ENCODE peak calls at places on chromosomes 12 and 14, in seven cellular contexts. P is ecto neural progenitor cell; H is AG08395; G is HTR-8/SVneo; F is LoVo; W is effector memory CD8-positive, alpha-beta T cell; T is GM10248. N is an unnamed sample.

GRCh38 chr12:6538420-6539275 is 4.3 kb downstream of the GAPDH start:
- DNase-seq in P (no peak), H (no peak), G (no peak), F (peak), W (no peak), T (no peak), N (peak)

GRCh38 chr14:99564256-99564902 is 39.6 kb downstream of the CCDC85C start:
- DNase-seq in P (no peak), H (no peak), G (no peak), F (no peak), W (no peak), T (no peak), N (no peak)

GRCh38 chr12:14959916-14960315 is 1.5 kb downstream of the ARHGDIB start:
- DNase-seq in P (no peak), H (no peak), G (no peak), F (no peak), W (no peak), T (no peak), N (no peak)

GRCh38 chr12:52037248-52037861 is 13.9 kb upstream of the NR4A1 start:
- DNase-seq in P (peak), H (peak), G (no peak), F (peak), W (no peak), T (no peak), N (peak)

GRCh38 chr12:132393991-132394949 is 64.9 kb upstream of the GALNT9 start:
- DNase-seq in P (no peak), H (no peak), G (peak), F (peak), W (no peak), T (no peak), N (no peak)

GRCh38 chr14:35480119-35480769 is 53.7 kb upstream of the INSM2 start:
- DNase-seq in P (no peak), H (no peak), G (no peak), F (no peak), W (no peak), T (peak), N (no peak)

GRCh38 chr14:61662437-61663311 is 32.6 kb upstream of the HIF1A start:
- DNase-seq in P (no peak), H (peak), G (peak), F (no peak), W (peak), T (peak), N (peak)

GRCh38 chr12:127984386-127985055 is 282.4 kb upstream of the TMEM132C start:
- DNase-seq in P (no peak), H (peak), G (peak), F (no peak), W (no peak), T (no peak), N (no peak)

GRCh38 chr12:14219156-14219555 is 146.3 kb upstream of the ATF7IP start:
- DNase-seq in P (no peak), H (no peak), G (no peak), F (no peak), W (no peak), T (no peak), N (no peak)

GRCh38 chr12:6235906-6236640 is 35.9 kb downstream of the CD9 start:
- DNase-seq in P (no peak), H (no peak), G (no peak), F (no peak), W (no peak), T (no peak), N (no peak)

GRCh38 chr12:45839917-45840316 is 110.4 kb downstream of the ARID2 start:
- DNase-seq in P (no peak), H (no peak), G (no peak), F (no peak), W (no peak), T (no peak), N (no peak)

GRCh38 chr12:116765271-116765670 is 27.2 kb downstream of the RNFT2 start:
- DNase-seq in P (no peak), H (peak), G (no peak), F (no peak), W (no peak), T (no peak), N (no peak)

GRCh38 chr14:24062216-24062980 is 9.0 kb upstream of the CPNE6 start:
- DNase-seq in P (no peak), H (no peak), G (no peak), F (no peak), W (no peak), T (no peak), N (no peak)

GRCh38 chr12:99619389-99620158 is 28.0 kb upstream of the GARIN6 start:
- DNase-seq in P (peak), H (peak), G (no peak), F (no peak), W (no peak), T (peak), N (peak)

GRCh38 chr14:24067133-24068082 is 4.0 kb upstream of the CPNE6 start:
- DNase-seq in P (no peak), H (no peak), G (no peak), F (no peak), W (no peak), T (no peak), N (no peak)

GRCh38 chr12:88922816-88923215 is 342.5 kb upstream of the KITLG start:
- DNase-seq in P (no peak), H (peak), G (no peak), F (no peak), W (no peak), T (no peak), N (no peak)

GRCh38 chr14:58638231-58639205 is 756 bp downstream of the DACT1 start:
- DNase-seq in P (peak), H (peak), G (peak), F (peak), W (no peak), T (peak), N (no peak)

GRCh38 chr14:101503431-101504095 is 57.7 kb upstream of the DIO3 start:
- DNase-seq in P (peak), H (no peak), G (no peak), F (no peak), W (no peak), T (no peak), N (no peak)

GRCh38 chr14:30385925-30386324 is 173.0 kb upstream of the G2E3 start:
- DNase-seq in P (no peak), H (no peak), G (no peak), F (no peak), W (no peak), T (no peak), N (no peak)

GRCh38 chr12:31246470-31246850 is 79.5 kb downstream of the SINHCAF start:
- DNase-seq in P (no peak), H (peak), G (no peak), F (no peak), W (no peak), T (no peak), N (no peak)

GRCh38 chr12:120406553-120406952 is 31.4 kb upstream of the COX6A1 start:
- DNase-seq in P (no peak), H (no peak), G (no peak), F (no peak), W (no peak), T (no peak), N (no peak)

GRCh38 chr12:112870267-112870980 is 36.3 kb upstream of the OAS1 start:
- DNase-seq in P (no peak), H (no peak), G (no peak), F (no peak), W (no peak), T (no peak), N (peak)

GRCh38 chr12:7588703-7589329 is 76.9 kb downstream of the APOBEC1 start:
- DNase-seq in P (no peak), H (peak), G (peak), F (peak), W (peak), T (peak), N (peak)

GRCh38 chr14:63777024-63777423 is 49.2 kb upstream of the SGPP1 start:
- DNase-seq in P (no peak), H (peak), G (peak), F (peak), W (no peak), T (no peak), N (no peak)

GRCh38 chr14:90547968-90548367 is 151.1 kb downstream of the CALM1 start:
- DNase-seq in P (no peak), H (no peak), G (no peak), F (no peak), W (no peak), T (no peak), N (no peak)

GRCh38 chr12:69685810-69686209 is 13.3 kb downstream of the BEST3 start:
- DNase-seq in P (no peak), H (peak), G (no peak), F (no peak), W (no peak), T (no peak), N (no peak)

GRCh38 chr14:25121342-25122129 is 71.6 kb upstream of the STXBP6 start:
- DNase-seq in P (no peak), H (peak), G (peak), F (no peak), W (no peak), T (no peak), N (no peak)

GRCh38 chr14:60956202-60956601 is 24.7 kb downstream of the TRMT5 start:
- DNase-seq in P (no peak), H (no peak), G (no peak), F (no peak), W (no peak), T (no peak), N (no peak)

GRCh38 chr12:68406134-68406576 is 74.0 kb upstream of the MDM1 start:
- DNase-seq in P (peak), H (peak), G (peak), F (peak), W (no peak), T (no peak), N (no peak)

GRCh38 chr14:101020971-101021370 is 117.4 kb upstream of the RTL1 start:
- DNase-seq in P (peak), H (no peak), G (no peak), F (no peak), W (no peak), T (no peak), N (no peak)

GRCh38 chr12:79454338-79454777 is 236.4 kb downstream of the PAWR start:
- DNase-seq in P (no peak), H (no peak), G (no peak), F (no peak), W (no peak), T (no peak), N (no peak)

GRCh38 chr12:55746147-55746912 is 3.4 kb downstream of the GDF11 start:
- DNase-seq in P (no peak), H (peak), G (no peak), F (no peak), W (no peak), T (no peak), N (no peak)

GRCh38 chr14:53409974-53410373 is 256.9 kb upstream of the DDHD1 start:
- DNase-seq in P (no peak), H (peak), G (peak), F (no peak), W (no peak), T (no peak), N (no peak)

N was measured in OCI-LY7.